ENCODE peak calls at places on chromosomes 4 and X, in eight cellular contexts. P, R, Q, D, N, Y, V and S are unnamed samples.
A peak's percentile ranks its signal among the peaks of the same experiment; 100 is the strongest.

GRCh38 chr4:53932784-53933183 is 131.6 kb downstream of the CHIC2 start:
- DNase-seq in P (no peak), R (no peak), Q (no peak), D (no peak), N (no peak), Y (peak; percentile 39), V (no peak), S (no peak)

GRCh38 chrX:54640721-54641120 is 110.7 kb downstream of the GNL3L start:
- DNase-seq in P (no peak), R (peak; percentile 75), Q (no peak), D (no peak), N (no peak), Y (no peak), V (no peak), S (no peak)

GRCh38 chrX:74540635-74541249 is 73.7 kb downstream of the RLIM start:
- DNase-seq in P (no peak), R (no peak), Q (no peak), D (no peak), N (no peak), Y (no peak), V (no peak), S (no peak)

GRCh38 chr4:173125216-173125812 is 43.3 kb upstream of the GALNT7 start:
- DNase-seq in P (no peak), R (no peak), Q (peak; percentile 2), D (no peak), N (no peak), Y (no peak), V (no peak), S (no peak)

GRCh38 chrX:130577431-130577830 is 175.6 kb downstream of the RBMX2 start:
- DNase-seq in P (no peak), R (no peak), Q (no peak), D (no peak), N (no peak), Y (no peak), V (no peak), S (no peak)

GRCh38 chr4:15536552-15537499 is 67.1 kb downstream of the CC2D2A start:
- DNase-seq in P (no peak), R (no peak), Q (no peak), D (no peak), N (no peak), Y (no peak), V (no peak), S (no peak)

GRCh38 chrX:156003486-156004185 is 6.1 kb downstream of the IL9R start:
- DNase-seq in P (no peak), R (no peak), Q (no peak), D (no peak), N (no peak), Y (peak; percentile 80), V (no peak), S (no peak)

GRCh38 chrX:115324194-115324593 is 34.7 kb downstream of the LUZP4 start:
- DNase-seq in P (no peak), R (no peak), Q (no peak), D (no peak), N (no peak), Y (no peak), V (no peak), S (no peak)

GRCh38 chr4:8665406-8666360 is 73.1 kb downstream of the CPZ start:
- DNase-seq in P (no peak), R (no peak), Q (peak; percentile 42), D (no peak), N (no peak), Y (no peak), V (peak; percentile 47), S (peak; percentile 30)

GRCh38 chr4:73653695-73654106 is 33.5 kb upstream of the RASSF6 start:
- DNase-seq in P (no peak), R (no peak), Q (peak; percentile 67), D (peak; percentile 75), N (peak; percentile 8), Y (no peak), V (no peak), S (no peak)

GRCh38 chrX:39336709-39337294 is 535.5 kb downstream of the MID1IP1 start:
- DNase-seq in P (no peak), R (no peak), Q (no peak), D (no peak), N (no peak), Y (no peak), V (no peak), S (no peak)

GRCh38 chrX:1226249-1226648 is 13.8 kb upstream of the CRLF2 start:
- DNase-seq in P (no peak), R (no peak), Q (no peak), D (no peak), N (no peak), Y (peak; percentile 13), V (peak; percentile 6), S (no peak)